ENCODE peak calls at places on chromosomes 7 and 10, in six cellular contexts. K is adrenal gland, O is ovary, L is upper lobe of left lung, I is mesendoderm, J is esophagus squamous epithelium. A is an unnamed sample. For H3K36me3, the result is how much of the 10 kb centered on the place peaks cover.

GRCh38 chr7:3095046-3095445 is 51.4 kb upstream of the CARD11 start:
- DNase-seq in K (peak), O (no peak), L (no peak), I (no peak), J (no peak), A (no peak)

GRCh38 chr10:95183451-95184230 is 10.4 kb upstream of the ACSM6 start:
- DNase-seq in K (peak), O (peak), L (peak), I (peak), J (peak), A (peak)

GRCh38 chr10:95279042-95279820 is 11.6 kb downstream of the PDLIM1 start:
- DNase-seq in K (no peak), O (no peak), L (no peak), I (no peak), J (no peak), A (no peak)

GRCh38 chr7:33903770-33904679 is 1.3 kb upstream of the BMPER start:
- DNase-seq in K (peak), O (peak), L (peak), I (peak), J (no peak), A (no peak)

GRCh38 chr7:141103847-141104429 is 30.1 kb downstream of the TMEM178B start:
- DNase-seq in K (no peak), O (no peak), L (no peak), I (no peak), J (no peak), A (no peak)

GRCh38 chr10:112562803-112563663 is 116.0 kb downstream of the VTI1A start:
- DNase-seq in K (no peak), O (no peak), L (no peak), I (peak), J (no peak), A (no peak)

GRCh38 chr7:86962623-86963022 is 96.8 kb downstream of the ELAPOR2 start:
- DNase-seq in K (no peak), O (no peak), L (no peak), I (no peak), J (no peak), A (no peak)

GRCh38 chr10:96588601-96589419 is 2.0 kb upstream of the TM9SF3 start:
- DNase-seq in K (no peak), O (no peak), L (no peak), I (no peak), J (no peak), A (no peak)

GRCh38 chr7:92875719-92876118 is 39.3 kb upstream of the CDK6 start:
- DNase-seq in K (no peak), O (no peak), L (no peak), I (no peak), J (no peak), A (no peak)

GRCh38 chr7:55260671-55261385 is 104.3 kb upstream of the LANCL2 start:
- DNase-seq in K (no peak), O (no peak), L (no peak), I (no peak), J (no peak), A (no peak)

GRCh38 chr7:108094375-108094774 is 35.8 kb downstream of the LAMB4 start:
- DNase-seq in K (no peak), O (no peak), L (no peak), I (no peak), J (no peak), A (no peak)

GRCh38 chr7:42065942-42066341 is 171.1 kb downstream of the GLI3 start:
- DNase-seq in K (no peak), O (no peak), L (no peak), I (no peak), J (no peak), A (no peak)

GRCh38 chr10:98555011-98555619 is 108.4 kb upstream of the HPS1 start:
- DNase-seq in K (no peak), O (no peak), L (no peak), I (no peak), J (no peak), A (no peak)

GRCh38 chr7:131556055-131556911 is at the start of gene PODXL:
- DNase-seq in K (peak), O (peak), L (peak), I (peak), J (no peak), A (no peak)

GRCh38 chr7:131555565-131556054 is 818 bp downstream of the PODXL start:
- DNase-seq in K (no peak), O (no peak), L (no peak), I (no peak), J (no peak), A (no peak)

GRCh38 chr7:131560061-131560460 is 3.6 kb upstream of the PODXL start:
- DNase-seq in K (no peak), O (no peak), L (no peak), I (no peak), J (no peak), A (no peak)

GRCh38 chr7:131556912-131557457 is 557 bp upstream of the PODXL start:
- DNase-seq in K (no peak), O (no peak), L (no peak), I (peak), J (no peak), A (no peak)

GRCh38 chr7:131557521-131558385 is 1.3 kb upstream of the PODXL start:
- DNase-seq in K (no peak), O (peak), L (peak), I (peak), J (no peak), A (no peak)
- H3K4me3 ChIP-seq in K (peak), O (peak), L (peak), I (peak), J (peak), A (peak)

GRCh38 chr10:51230828-51231227 is 156.5 kb downstream of the PRKG1 start:
- DNase-seq in K (no peak), O (no peak), L (no peak), I (peak), J (no peak), A (no peak)
- H3K36me3 ChIP-seq in K (under half), O (under half), L (under half), I (under half), J (under half), A (under half)

DNA sequence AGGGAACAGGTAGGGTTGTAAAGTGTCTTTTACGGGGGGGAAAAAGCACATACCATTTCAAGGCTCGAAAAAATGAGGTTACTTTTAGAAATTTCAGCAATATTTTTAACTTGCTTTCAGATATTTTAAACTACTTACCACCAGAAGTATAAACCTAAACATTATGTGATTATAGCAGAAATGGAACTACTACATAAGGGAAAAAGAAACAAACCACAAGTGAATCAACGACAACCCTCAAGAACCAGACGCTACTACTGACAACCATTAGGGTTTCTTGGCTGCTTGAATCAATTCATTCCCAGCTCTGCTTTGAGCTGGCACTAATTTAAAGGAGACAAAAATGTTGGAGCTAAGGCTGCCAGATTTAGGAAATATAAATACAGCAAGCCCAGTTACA is 80.1 kb downstream of the ZFAND4 start:
- DNase-seq in K (no peak), O (no peak), L (no peak), I (no peak), J (no peak), A (no peak)
- H3K4me3 ChIP-seq in K (peak), O (no peak), L (no peak), I (no peak), J (no peak), A (no peak)

GRCh38 chr10:68784476-68784875 is 42.9 kb upstream of the STOX1 start:
- DNase-seq in K (no peak), O (no peak), L (no peak), I (no peak), J (no peak), A (no peak)

GRCh38 chr10:68787813-68788212 is 39.5 kb upstream of the STOX1 start:
- DNase-seq in K (no peak), O (no peak), L (no peak), I (no peak), J (no peak), A (no peak)

GRCh38 chr10:68781613-68782574 is 45.4 kb upstream of the STOX1 start:
- DNase-seq in K (no peak), O (no peak), L (no peak), I (peak), J (no peak), A (no peak)
- H3K36me3 ChIP-seq in K (half or more), O (under half), L (under half), I (under half), J (half or more), A (under half)

DNA sequence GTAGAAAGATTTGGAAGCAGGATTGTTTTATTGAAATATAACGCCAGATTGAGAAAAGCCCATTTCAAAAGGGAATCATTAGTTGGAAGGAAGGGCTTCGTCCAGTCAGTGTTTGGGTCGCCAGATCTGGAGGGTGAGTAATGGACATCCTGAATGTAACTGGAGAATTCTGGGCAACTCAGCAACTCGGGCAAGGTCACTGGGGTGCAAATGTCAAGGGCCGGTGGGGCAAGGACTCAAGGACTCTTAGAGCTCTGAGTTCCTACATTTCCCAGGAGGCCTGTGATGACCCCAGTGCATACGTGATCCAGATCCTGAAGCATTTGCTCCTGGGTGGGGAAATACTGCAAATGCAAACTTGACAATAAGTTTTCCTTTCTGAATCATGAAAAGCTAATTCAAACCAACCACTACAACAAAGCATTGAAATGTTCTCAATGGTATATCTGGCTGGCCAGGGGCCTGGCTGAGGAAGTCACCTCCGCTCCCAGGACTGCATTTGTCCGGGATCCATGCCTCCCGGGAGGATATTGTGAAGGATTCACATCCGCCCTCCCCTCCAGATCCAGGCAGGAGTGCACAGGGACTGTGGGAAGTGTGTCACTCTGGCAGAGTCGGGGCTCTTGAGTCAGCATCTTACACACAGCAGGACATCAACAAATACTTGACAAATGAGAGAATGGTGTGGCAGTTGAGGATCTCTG is 164.0 kb downstream of the FANK1 start:
- DNase-seq in K (peak), O (peak), L (no peak), I (peak), J (no peak), A (no peak)
- H3K4me3 ChIP-seq in K (no peak), O (no peak), L (no peak), I (no peak), J (no peak), A (no peak)

DNA sequence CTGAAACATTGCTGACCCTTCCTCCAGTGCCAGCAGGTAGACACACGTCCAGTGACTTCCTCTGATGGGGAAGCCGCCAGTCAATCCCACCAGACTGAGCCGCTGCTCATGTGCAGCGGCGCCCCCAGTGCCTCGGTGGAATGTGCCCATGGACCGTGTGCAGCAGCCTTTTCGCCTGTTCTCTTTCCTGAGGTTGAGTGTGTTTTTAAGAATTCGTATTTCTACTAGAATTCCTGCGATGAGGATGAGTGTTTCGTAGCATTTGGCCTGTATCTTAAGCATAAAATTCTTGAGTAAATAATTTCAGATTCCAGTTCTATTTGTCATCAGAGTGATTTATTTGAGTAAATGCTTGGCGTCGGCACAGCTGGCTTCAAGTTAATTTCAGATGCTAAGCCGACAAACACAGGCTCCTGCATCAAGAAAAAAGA is 35.4 kb downstream of the BNIP3 start:
- DNase-seq in K (peak), O (no peak), L (no peak), I (no peak), J (no peak), A (peak)
- H3K36me3 ChIP-seq in K (half or more), O (under half), L (under half), I (under half), J (half or more), A (under half)

GRCh38 chr10:131822013-131822693 is 78.7 kb upstream of the PPP2R2D start:
- DNase-seq in K (no peak), O (no peak), L (peak), I (no peak), J (no peak), A (no peak)

GRCh38 chr10:131822694-131823245 is 78.0 kb upstream of the PPP2R2D start:
- DNase-seq in K (no peak), O (no peak), L (peak), I (no peak), J (no peak), A (no peak)

GRCh38 chr10:131825960-131826650 is 74.7 kb upstream of the PPP2R2D start:
- DNase-seq in K (no peak), O (no peak), L (peak), I (no peak), J (no peak), A (no peak)

GRCh38 chr10:131825150-131825907 is 75.5 kb upstream of the PPP2R2D start:
- DNase-seq in K (no peak), O (no peak), L (no peak), I (peak), J (no peak), A (no peak)

DNA sequence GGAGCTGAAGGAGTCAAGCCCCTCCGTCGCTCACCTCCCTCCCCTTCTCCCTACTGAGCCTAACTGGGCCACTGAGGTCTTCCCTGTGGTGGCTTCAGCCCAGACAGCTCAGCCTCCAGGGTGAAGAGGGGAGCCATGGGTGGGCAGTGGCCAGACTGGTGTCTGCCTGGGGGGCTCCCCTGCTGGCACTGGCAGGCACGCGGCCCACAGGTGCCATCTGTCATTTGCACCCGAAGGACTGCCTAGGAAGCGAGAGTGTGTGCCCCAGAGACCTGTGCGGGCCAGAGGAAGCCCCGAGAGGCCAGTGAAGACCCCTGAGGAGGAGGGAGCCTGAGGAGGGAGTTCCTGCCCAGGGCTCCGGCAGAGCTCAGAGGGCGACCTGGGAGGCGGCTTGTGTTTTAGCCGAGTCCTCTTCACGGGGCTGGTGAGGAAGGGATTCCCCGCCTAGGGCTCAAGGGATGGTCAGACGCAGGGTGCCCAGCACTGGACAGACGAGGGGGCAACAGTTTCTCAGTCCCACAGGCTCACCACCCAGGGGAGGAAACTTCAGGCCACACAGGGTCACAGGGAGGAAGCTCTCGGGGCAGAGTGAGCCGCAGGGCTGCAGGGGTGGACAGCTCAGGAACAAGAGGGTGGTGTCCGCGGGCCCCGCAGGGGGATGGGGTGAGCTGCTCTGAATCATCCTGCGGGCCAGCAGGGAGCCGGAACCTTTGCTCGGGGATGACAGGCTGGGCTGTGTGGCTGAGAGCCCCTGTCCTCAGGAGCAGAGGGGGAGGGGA is 76.2 kb upstream of the PPP2R2D start:
- DNase-seq in K (no peak), O (no peak), L (peak), I (peak), J (no peak), A (no peak)
- H3K4me3 ChIP-seq in K (no peak), O (no peak), L (no peak), I (no peak), J (no peak), A (no peak)

GRCh38 chr7:99357701-99358490 is 16.6 kb upstream of the ARPC1B start:
- DNase-seq in K (no peak), O (no peak), L (no peak), I (no peak), J (no peak), A (no peak)
- H3K36me3 ChIP-seq in K (half or more), O (under half), L (under half), I (under half), J (half or more), A (under half)

GRCh38 chr7:27172388-27172774 is 1.7 kb downstream of the HOXA10 start:
- DNase-seq in K (no peak), O (no peak), L (no peak), I (no peak), J (no peak), A (no peak)

GRCh38 chr7:27172823-27173411 is 1.2 kb downstream of the HOXA10 start:
- DNase-seq in K (peak), O (peak), L (peak), I (peak), J (no peak), A (no peak)

GRCh38 chr7:27175005-27175625 is 995 bp upstream of the HOXA10 start:
- DNase-seq in K (no peak), O (no peak), L (no peak), I (peak), J (no peak), A (no peak)

GRCh38 chr7:27174077-27175004 is at the start of gene HOXA10:
- DNase-seq in K (no peak), O (no peak), L (peak), I (no peak), J (no peak), A (no peak)

GRCh38 chr7:27173412-27174076 is 576 bp downstream of the HOXA10 start:
- DNase-seq in K (peak), O (no peak), L (peak), I (no peak), J (no peak), A (no peak)
- H3K4me3 ChIP-seq in K (peak), O (peak), L (peak), I (no peak), J (peak), A (peak)